ENCODE peak calls at places on chromosomes 3 and 15, in eight cellular contexts. One of them, this sample, is unnamed.

GRCh38 chr15:74933573-74933972 is 4.3 kb downstream of the COX5A start:
- DNase-seq in foreskin fibroblast: no peak
- DNase-seq in GM23338: no peak
- DNase-seq in ovary: no peak
- DNase-seq in GM13976: no peak
- DNase-seq in endothelial cell: no peak
- DNase-seq in colonic mucosa: peak; percentile 44
- DNase-seq in H9: no peak
- DNase-seq in this sample: no peak

GRCh38 chr3:12935023-12935860 is 93.9 kb upstream of the RPL32 start:
- DNase-seq in endothelial cell: no peak
- DNase-seq in H9: no peak
- DNase-seq in ovary: no peak
- DNase-seq in foreskin fibroblast: no peak
- DNase-seq in GM23338: no peak
- DNase-seq in GM13976: no peak
- DNase-seq in colonic mucosa: no peak
- DNase-seq in this sample: no peak

GRCh38 chr3:177186306-177186705 is 11.0 kb downstream of the TBL1XR1 start:
- DNase-seq in GM13976: no peak
- DNase-seq in endothelial cell: no peak
- DNase-seq in H9: no peak
- DNase-seq in colonic mucosa: no peak
- DNase-seq in foreskin fibroblast: no peak
- DNase-seq in ovary: no peak
- DNase-seq in GM23338: no peak
- DNase-seq in this sample: no peak

GRCh38 chr3:25461946-25462345 is 33.9 kb downstream of the RARB start:
- DNase-seq in colonic mucosa: no peak
- DNase-seq in endothelial cell: no peak
- DNase-seq in GM23338: no peak
- DNase-seq in H9: no peak
- DNase-seq in ovary: no peak
- DNase-seq in GM13976: no peak
- DNase-seq in foreskin fibroblast: no peak
- DNase-seq in this sample: no peak

GRCh38 chr15:73389971-73390544 is 21.3 kb upstream of the HCN4 start:
- DNase-seq in endothelial cell: no peak
- DNase-seq in ovary: no peak
- DNase-seq in H9: no peak
- DNase-seq in colonic mucosa: peak; percentile 26
- DNase-seq in GM13976: no peak
- DNase-seq in GM23338: no peak
- DNase-seq in foreskin fibroblast: peak; percentile 26
- DNase-seq in this sample: no peak

GRCh38 chr3:28595364-28595763 is 246.7 kb upstream of the AZI2 start:
- DNase-seq in endothelial cell: no peak
- DNase-seq in H9: no peak
- DNase-seq in ovary: no peak
- DNase-seq in colonic mucosa: no peak
- DNase-seq in GM13976: no peak
- DNase-seq in GM23338: no peak
- DNase-seq in foreskin fibroblast: no peak
- DNase-seq in this sample: no peak

GRCh38 chr3:71111784-71112440 is 471.6 kb downstream of the FOXP1 start:
- DNase-seq in GM23338: no peak
- DNase-seq in foreskin fibroblast: peak; percentile 98
- DNase-seq in endothelial cell: no peak
- DNase-seq in ovary: no peak
- DNase-seq in GM13976: no peak
- DNase-seq in H9: no peak
- DNase-seq in colonic mucosa: no peak
- DNase-seq in this sample: no peak

GRCh38 chr3:50515565-50516047 is 12.2 kb upstream of the CACNA2D2 start:
- DNase-seq in foreskin fibroblast: peak; percentile 21
- DNase-seq in GM23338: peak; percentile 70
- DNase-seq in colonic mucosa: peak; percentile 28
- DNase-seq in endothelial cell: peak; percentile 34
- DNase-seq in GM13976: no peak
- DNase-seq in H9: peak; percentile 88
- DNase-seq in ovary: peak; percentile 44
- DNase-seq in this sample: peak; percentile 68

GRCh38 chr15:44593042-44593736 is 56.2 kb downstream of the EIF3J start:
- DNase-seq in H9: no peak
- DNase-seq in foreskin fibroblast: peak; percentile 16
- DNase-seq in GM23338: no peak
- DNase-seq in colonic mucosa: no peak
- DNase-seq in ovary: no peak
- DNase-seq in endothelial cell: no peak
- DNase-seq in GM13976: no peak
- DNase-seq in this sample: peak; percentile 45

GRCh38 chr3:14204605-14205284 is 26.1 kb downstream of the LSM3 start:
- DNase-seq in H9: no peak
- DNase-seq in colonic mucosa: no peak
- DNase-seq in GM23338: no peak
- DNase-seq in foreskin fibroblast: peak; percentile 75
- DNase-seq in ovary: no peak
- DNase-seq in endothelial cell: no peak
- DNase-seq in GM13976: no peak
- DNase-seq in this sample: no peak

GRCh38 chr15:96334705-96335428 is 4.4 kb downstream of the NR2F2 start:
- DNase-seq in endothelial cell: no peak
- DNase-seq in H9: no peak
- DNase-seq in GM23338: peak; percentile 12
- DNase-seq in foreskin fibroblast: peak; percentile 29
- DNase-seq in ovary: no peak
- DNase-seq in GM13976: peak; percentile 6
- DNase-seq in colonic mucosa: peak; percentile 24
- DNase-seq in this sample: no peak

GRCh38 chr3:46900007-46900292 is 22.4 kb downstream of the PTH1R start:
- DNase-seq in colonic mucosa: no peak
- DNase-seq in endothelial cell: no peak
- DNase-seq in foreskin fibroblast: no peak
- DNase-seq in H9: no peak
- DNase-seq in ovary: no peak
- DNase-seq in GM13976: no peak
- DNase-seq in GM23338: no peak
- DNase-seq in this sample: no peak

GRCh38 chr15:93038064-93038705 is 50.8 kb downstream of the RGMA start:
- DNase-seq in foreskin fibroblast: no peak
- DNase-seq in colonic mucosa: no peak
- DNase-seq in endothelial cell: no peak
- DNase-seq in GM23338: no peak
- DNase-seq in H9: no peak
- DNase-seq in GM13976: no peak
- DNase-seq in ovary: peak; percentile 12
- DNase-seq in this sample: no peak

GRCh38 chr3:54776601-54777000 is 151.3 kb downstream of the LRTM1 start:
- DNase-seq in H9: no peak
- DNase-seq in GM13976: no peak
- DNase-seq in endothelial cell: no peak
- DNase-seq in GM23338: no peak
- DNase-seq in colonic mucosa: no peak
- DNase-seq in ovary: no peak
- DNase-seq in foreskin fibroblast: no peak
- DNase-seq in this sample: no peak

GRCh38 chr3:157390713-157391515 is 45.7 kb upstream of the PTX3 start:
- DNase-seq in foreskin fibroblast: peak; percentile 41
- DNase-seq in H9: no peak
- DNase-seq in GM13976: no peak
- DNase-seq in colonic mucosa: no peak
- DNase-seq in GM23338: no peak
- DNase-seq in endothelial cell: no peak
- DNase-seq in ovary: no peak
- DNase-seq in this sample: no peak

GRCh38 chr15:74235962-74236361 is at the start of gene CCDC33:
- DNase-seq in endothelial cell: no peak
- DNase-seq in foreskin fibroblast: no peak
- DNase-seq in H9: no peak
- DNase-seq in GM13976: peak; percentile 68
- DNase-seq in colonic mucosa: peak; percentile 81
- DNase-seq in GM23338: no peak
- DNase-seq in ovary: no peak
- DNase-seq in this sample: peak; percentile 64

GRCh38 chr3:152656207-152657001 is 178.5 kb upstream of the P2RY1 start:
- DNase-seq in GM23338: peak; percentile 49
- DNase-seq in ovary: no peak
- DNase-seq in H9: no peak
- DNase-seq in GM13976: no peak
- DNase-seq in endothelial cell: peak; percentile 7
- DNase-seq in colonic mucosa: no peak
- DNase-seq in foreskin fibroblast: no peak
- DNase-seq in this sample: no peak

GRCh38 chr3:107238787-107239186 is 138.5 kb upstream of the CCDC54 start:
- DNase-seq in endothelial cell: no peak
- DNase-seq in GM13976: no peak
- DNase-seq in ovary: no peak
- DNase-seq in GM23338: no peak
- DNase-seq in colonic mucosa: no peak
- DNase-seq in foreskin fibroblast: no peak
- DNase-seq in H9: no peak
- DNase-seq in this sample: no peak

GRCh38 chr3:63067999-63068645 is 192.9 kb upstream of the CADPS start:
- DNase-seq in GM13976: peak; percentile 7
- DNase-seq in ovary: no peak
- DNase-seq in H9: no peak
- DNase-seq in colonic mucosa: peak; percentile 38
- DNase-seq in foreskin fibroblast: peak; percentile 59
- DNase-seq in endothelial cell: peak; percentile 64
- DNase-seq in GM23338: peak; percentile 80
- DNase-seq in this sample: no peak

GRCh38 chr15:55618396-55618795 is 30.3 kb upstream of the PYGO1 start:
- DNase-seq in GM23338: no peak
- DNase-seq in ovary: no peak
- DNase-seq in foreskin fibroblast: no peak
- DNase-seq in GM13976: no peak
- DNase-seq in H9: no peak
- DNase-seq in colonic mucosa: no peak
- DNase-seq in endothelial cell: no peak
- DNase-seq in this sample: no peak

GRCh38 chr15:55615445-55615844 is 27.3 kb upstream of the PYGO1 start:
- DNase-seq in GM23338: no peak
- DNase-seq in GM13976: no peak
- DNase-seq in H9: no peak
- DNase-seq in colonic mucosa: no peak
- DNase-seq in endothelial cell: no peak
- DNase-seq in ovary: no peak
- DNase-seq in foreskin fibroblast: no peak
- DNase-seq in this sample: no peak

GRCh38 chr15:55619783-55620182 is 31.6 kb upstream of the PYGO1 start:
- DNase-seq in colonic mucosa: no peak
- DNase-seq in endothelial cell: no peak
- DNase-seq in GM23338: no peak
- DNase-seq in foreskin fibroblast: no peak
- DNase-seq in ovary: no peak
- DNase-seq in H9: no peak
- DNase-seq in GM13976: no peak
- DNase-seq in this sample: no peak
- TF ChIP-seq CTCF in colonic mucosa: no peak
- TF ChIP-seq CTCF in endothelial cell: no peak
- TF ChIP-seq CTCF in GM23338: no peak
- TF ChIP-seq CTCF in foreskin fibroblast: no peak
- TF ChIP-seq CTCF in ovary: no peak
- TF ChIP-seq CTCF in H9: no peak
- TF ChIP-seq CTCF in GM13976: no peak
- TF ChIP-seq CTCF in this sample: no peak

GRCh38 chr15:68561146-68561545 is 17.6 kb upstream of the CORO2B start:
- DNase-seq in foreskin fibroblast: no peak
- DNase-seq in ovary: no peak
- DNase-seq in GM23338: no peak
- DNase-seq in GM13976: no peak
- DNase-seq in H9: no peak
- DNase-seq in endothelial cell: no peak
- DNase-seq in colonic mucosa: no peak
- DNase-seq in this sample: no peak

GRCh38 chr15:68558318-68559305 is 20.2 kb upstream of the CORO2B start:
- DNase-seq in H9: peak; percentile 38
- DNase-seq in colonic mucosa: no peak
- DNase-seq in endothelial cell: no peak
- DNase-seq in GM23338: peak; percentile 62
- DNase-seq in ovary: no peak
- DNase-seq in GM13976: no peak
- DNase-seq in foreskin fibroblast: peak; percentile 45
- DNase-seq in this sample: no peak

GRCh38 chr15:68559342-68560310 is 19.2 kb upstream of the CORO2B start:
- DNase-seq in GM23338: peak; percentile 94
- DNase-seq in H9: peak; percentile 95
- DNase-seq in foreskin fibroblast: peak; percentile 91
- DNase-seq in colonic mucosa: peak; percentile 64
- DNase-seq in ovary: peak; percentile 85
- DNase-seq in GM13976: peak; percentile 89
- DNase-seq in endothelial cell: peak; percentile 94
- DNase-seq in this sample: peak; percentile 88

GRCh38 chr15:68561901-68562300 is 16.9 kb upstream of the CORO2B start:
- DNase-seq in foreskin fibroblast: no peak
- DNase-seq in ovary: no peak
- DNase-seq in endothelial cell: no peak
- DNase-seq in GM13976: no peak
- DNase-seq in GM23338: no peak
- DNase-seq in H9: no peak
- DNase-seq in colonic mucosa: no peak
- DNase-seq in this sample: no peak

GRCh38 chr15:68560501-68561113 is 18.2 kb upstream of the CORO2B start:
- DNase-seq in ovary: no peak
- DNase-seq in GM23338: no peak
- DNase-seq in colonic mucosa: no peak
- DNase-seq in H9: peak; percentile 32
- DNase-seq in GM13976: no peak
- DNase-seq in foreskin fibroblast: no peak
- DNase-seq in endothelial cell: no peak
- DNase-seq in this sample: no peak
- TF ChIP-seq CTCF in ovary: no peak
- TF ChIP-seq CTCF in GM23338: no peak
- TF ChIP-seq CTCF in colonic mucosa: no peak
- TF ChIP-seq CTCF in H9: no peak
- TF ChIP-seq CTCF in GM13976: no peak
- TF ChIP-seq CTCF in foreskin fibroblast: no peak
- TF ChIP-seq CTCF in endothelial cell: no peak
- TF ChIP-seq CTCF in this sample: no peak

DNA sequence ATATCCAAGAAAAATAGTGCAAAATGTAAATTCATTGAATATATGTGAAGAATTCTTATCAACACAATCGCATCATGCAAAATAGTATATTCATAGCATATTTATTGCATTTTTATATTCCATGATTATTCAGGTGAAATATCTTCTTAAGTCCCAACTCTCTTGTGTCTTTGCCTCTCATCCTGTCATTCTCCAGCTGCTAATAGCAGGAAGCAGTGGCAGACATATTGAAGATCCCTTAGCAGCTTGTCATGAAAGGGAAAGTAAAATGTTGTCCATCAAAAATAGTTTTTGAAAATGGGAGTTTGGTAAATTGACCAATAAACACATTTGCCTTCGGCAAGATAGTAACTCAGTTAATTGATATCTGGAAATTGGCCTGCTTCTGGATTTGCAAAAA is 265.3 kb upstream of the TGFBR2 start:
- DNase-seq in endothelial cell: no peak
- DNase-seq in H9: no peak
- DNase-seq in ovary: no peak
- DNase-seq in foreskin fibroblast: no peak
- DNase-seq in colonic mucosa: no peak
- DNase-seq in GM13976: no peak
- DNase-seq in GM23338: no peak
- DNase-seq in this sample: no peak
- TF ChIP-seq CTCF in endothelial cell: no peak
- TF ChIP-seq CTCF in H9: no peak
- TF ChIP-seq CTCF in ovary: no peak
- TF ChIP-seq CTCF in foreskin fibroblast: no peak
- TF ChIP-seq CTCF in colonic mucosa: no peak
- TF ChIP-seq CTCF in GM13976: no peak
- TF ChIP-seq CTCF in GM23338: no peak
- TF ChIP-seq CTCF in this sample: no peak

GRCh38 chr3:57597240-57597972 is at the start of gene ARF4:
- DNase-seq in foreskin fibroblast: peak; percentile 100
- DNase-seq in H9: peak; percentile 100
- DNase-seq in ovary: peak; percentile 99
- DNase-seq in colonic mucosa: peak; percentile 99
- DNase-seq in GM23338: peak; percentile 98
- DNase-seq in endothelial cell: peak; percentile 100
- DNase-seq in GM13976: peak; percentile 98
- DNase-seq in this sample: peak; percentile 100
- TF ChIP-seq CTCF in foreskin fibroblast: no peak
- TF ChIP-seq CTCF in H9: peak; percentile 29
- TF ChIP-seq CTCF in ovary: no peak
- TF ChIP-seq CTCF in colonic mucosa: no peak
- TF ChIP-seq CTCF in GM23338: peak; percentile 34
- TF ChIP-seq CTCF in endothelial cell: no peak
- TF ChIP-seq CTCF in GM13976: peak; percentile 47
- TF ChIP-seq CTCF in this sample: peak; percentile 17

This sample was measured in B cell.